ENCODE peak calls at places on chromosomes 7 and 10, in eight cellular contexts. P is NCI-H1092, D is dermis blood vessel endothelial cell, Y is left ventricle myocardium superior, S is hepatocyte, C is mesothelial cell of epicardium, G is HS-5, A is iPS-NIHi11. F is an unnamed sample.
A peak's percentile ranks its signal among the peaks of the same experiment; 100 is the strongest.

GRCh38 chr7:68720722-68721121 is 877.6 kb upstream of the AUTS2 start:
- DNase-seq in C (no peak), S (no peak), P (no peak), D (no peak), G (no peak), A (no peak), Y (no peak), F (no peak)

GRCh38 chr7:105238198-105238765 is 150.4 kb downstream of the SRPK2 start:
- DNase-seq in C (no peak), D (no peak), S (no peak), Y (no peak), P (no peak), G (no peak), A (no peak), F (no peak)

GRCh38 chr7:39153113-39153512 is 175.4 kb downstream of the POU6F2 start:
- DNase-seq in C (no peak), S (no peak), P (no peak), D (no peak), G (no peak), Y (no peak), A (no peak), F (no peak)

GRCh38 chr10:24851595-24851994 is 100.8 kb downstream of the PRTFDC1 start:
- DNase-seq in Y (no peak), P (peak; percentile 68), S (no peak), C (no peak), G (no peak), D (peak; percentile 87), A (no peak), F (peak; percentile 92)

GRCh38 chr7:149529136-149529718 is 31.6 kb upstream of the ZNF746 start:
- DNase-seq in S (no peak), P (no peak), A (no peak), G (no peak), D (peak; percentile 7), Y (no peak), C (no peak), F (no peak)

GRCh38 chr7:124462249-124462648 is 303.3 kb downstream of the GPR37 start:
- DNase-seq in A (no peak), S (no peak), D (no peak), Y (no peak), P (no peak), G (peak; percentile 44), C (no peak), F (no peak)

GRCh38 chr7:105011771-105012502 is 2.1 kb upstream of the KMT2E start:
- DNase-seq in S (no peak), A (no peak), P (no peak), Y (no peak), C (no peak), G (no peak), D (no peak), F (no peak)

GRCh38 chr10:15097011-15097812 is at the start of gene RPP38:
- DNase-seq in A (peak; percentile 97), G (peak; percentile 68), P (peak; percentile 86), D (peak; percentile 97), Y (peak; percentile 97), C (peak; percentile 94), S (peak; percentile 98), F (peak; percentile 96)

GRCh38 chr10:51521605-51522004 is 177.8 kb downstream of the CSTF2T start:
- DNase-seq in S (no peak), P (no peak), A (no peak), C (no peak), D (no peak), G (no peak), Y (no peak), F (no peak)

GRCh38 chr7:128383781-128384180 is 22.3 kb upstream of the PRRT4 start:
- DNase-seq in A (no peak), C (no peak), P (no peak), S (no peak), G (no peak), Y (no peak), D (no peak), F (no peak)

GRCh38 chr10:114279289-114279688 is 40.2 kb downstream of the VWA2 start:
- DNase-seq in D (no peak), C (no peak), Y (no peak), P (no peak), G (no peak), A (no peak), S (no peak), F (no peak)

GRCh38 chr7:142440219-142441073 is 182.6 kb upstream of the PRSS58 start:
- DNase-seq in G (peak; percentile 82), A (no peak), D (peak; percentile 52), P (no peak), S (no peak), Y (no peak), C (no peak), F (peak; percentile 10)

GRCh38 chr10:17910144-17910789 is 41.5 kb upstream of the SLC39A12 start:
- DNase-seq in G (no peak), Y (no peak), S (peak; percentile 72), D (peak; percentile 59), C (no peak), P (no peak), A (peak; percentile 59), F (peak; percentile 50)

GRCh38 chr7:128863433-128863989 is 855 bp downstream of the ATP6V1F start:
- DNase-seq in A (peak; percentile 65), C (no peak), S (peak; percentile 78), P (peak; percentile 43), D (peak; percentile 84), G (peak; percentile 28), Y (no peak), F (no peak)

GRCh38 chr10:72029414-72029813 is 58.9 kb downstream of the SPOCK2 start:
- DNase-seq in Y (no peak), G (no peak), A (no peak), D (no peak), C (no peak), P (no peak), S (no peak), F (no peak)

GRCh38 chr7:7479275-7479674 is 56.4 kb downstream of the COL28A1 start:
- DNase-seq in P (no peak), G (no peak), D (no peak), Y (no peak), A (no peak), C (no peak), S (no peak), F (no peak)

GRCh38 chr7:92246363-92247101 is 758 bp downstream of the ANKIB1 start:
- DNase-seq in C (no peak), G (no peak), S (peak; percentile 31), D (peak; percentile 31), P (peak; percentile 8), Y (no peak), A (no peak), F (no peak)

GRCh38 chr7:24764972-24765744 is 7.9 kb upstream of the GSDME start:
- DNase-seq in A (no peak), P (no peak), Y (no peak), D (no peak), G (no peak), S (no peak), C (no peak), F (no peak)

GRCh38 chr10:77493851-77494788 is 143.5 kb downstream of the KCNMA1 start:
- DNase-seq in G (no peak), C (no peak), Y (no peak), S (peak; percentile 36), D (peak; percentile 21), P (peak; percentile 19), A (peak; percentile 69), F (no peak)

GRCh38 chr7:115840702-115841101 is 189.9 kb downstream of the TFEC start:
- DNase-seq in P (no peak), A (no peak), G (no peak), Y (no peak), C (no peak), D (no peak), S (peak; percentile 10), F (no peak)

GRCh38 chr7:141160246-141160855 is 86.5 kb downstream of the TMEM178B start:
- DNase-seq in G (no peak), C (no peak), Y (no peak), D (no peak), S (no peak), P (no peak), A (no peak), F (no peak)

GRCh38 chr10:42594246-42594650 is 44.1 kb downstream of the ZNF33B start:
- DNase-seq in G (peak; percentile 77), S (no peak), P (no peak), D (no peak), A (no peak), Y (no peak), C (no peak), F (no peak)

GRCh38 chr10:13769926-13770325 is 183.2 kb downstream of the PRPF18 start:
- DNase-seq in Y (no peak), G (no peak), C (no peak), A (no peak), D (no peak), S (no peak), P (no peak), F (no peak)

GRCh38 chr10:125694874-125695273 is 11.9 kb upstream of the TEX36 start:
- DNase-seq in A (no peak), S (peak; percentile 24), P (no peak), D (peak; percentile 71), C (no peak), Y (no peak), G (peak; percentile 22), F (no peak)

GRCh38 chr7:23016345-23017253 is 2.7 kb upstream of the HYCC1 start:
- DNase-seq in G (no peak), C (no peak), S (no peak), D (no peak), P (no peak), A (no peak), Y (no peak), F (no peak)

GRCh38 chr10:6350609-6351008 is 147.9 kb downstream of the PFKFB3 start:
- DNase-seq in D (no peak), G (no peak), A (no peak), Y (no peak), S (no peak), C (no peak), P (no peak), F (no peak)

GRCh38 chr7:27235387-27236052 is 7.1 kb upstream of the EVX1 start:
- DNase-seq in A (peak; percentile 82), P (peak; percentile 52), S (peak; percentile 87), Y (peak; percentile 60), C (peak; percentile 63), D (peak; percentile 23), G (no peak), F (no peak)

GRCh38 chr10:75098902-75099673 is 12.4 kb upstream of the SAMD8 start:
- DNase-seq in P (no peak), A (no peak), S (no peak), G (no peak), Y (no peak), C (no peak), D (no peak), F (no peak)

GRCh38 chr10:101062231-101063161 is 707 bp downstream of the KAZALD1 start:
- DNase-seq in Y (peak; percentile 79), C (peak; percentile 53), D (peak; percentile 72), A (peak; percentile 72), S (peak; percentile 89), P (peak; percentile 42), G (no peak), F (no peak)

GRCh38 chr10:2979267-2979660 is 88.1 kb upstream of the PFKP start:
- DNase-seq in D (no peak), S (no peak), G (no peak), A (no peak), C (no peak), P (no peak), Y (no peak), F (no peak)

GRCh38 chr10:119029613-119030420 is at the start of gene NANOS1:
- DNase-seq in C (no peak), Y (no peak), S (peak; percentile 63), D (peak; percentile 43), G (no peak), A (peak; percentile 59), P (no peak), F (no peak)

GRCh38 chr10:49092477-49092876 is 22.8 kb downstream of the VSTM4 start:
- DNase-seq in D (no peak), P (no peak), A (no peak), S (no peak), Y (no peak), C (no peak), G (no peak), F (no peak)

GRCh38 chr10:79927111-79927828 is 21.6 kb downstream of the SFTPD start:
- DNase-seq in Y (peak; percentile 62), S (no peak), G (no peak), C (no peak), D (no peak), A (peak; percentile 2), P (no peak), F (no peak)

F was measured in dermis microvascular lymphatic vessel endothelial cell.